ENCODE peak calls at places on chromosomes 4 and X, in eight cellular contexts. N, V, H, G, Y, L, T and P are unnamed samples.

GRCh38 chr4:79334783-79335182 is 8.9 kb upstream of the NAA11 start:
- DNase-seq in T (no peak), H (no peak), V (no peak), L (no peak), N (no peak), Y (no peak), G (no peak), P (no peak)

GRCh38 chr4:146520894-146521542 is 722 bp downstream of the SLC10A7 start:
- DNase-seq in T (no peak), G (peak; percentile 68), H (peak; percentile 3), Y (peak; percentile 63), V (peak; percentile 25), N (no peak), L (no peak), P (peak; percentile 17)

GRCh38 chrX:65871671-65872311 is 168.1 kb downstream of the VSIG4 start:
- DNase-seq in T (no peak), N (peak; percentile 53), L (no peak), G (peak; percentile 84), V (no peak), Y (no peak), H (peak; percentile 22), P (no peak)

GRCh38 chrX:129769467-129770154 is 10.1 kb upstream of the SASH3 start:
- DNase-seq in V (no peak), Y (no peak), T (peak; percentile 46), L (no peak), N (peak; percentile 75), G (no peak), H (no peak), P (peak; percentile 81)

GRCh38 chrX:107940095-107940494 is 42.1 kb downstream of the TEX13B start:
- DNase-seq in L (no peak), T (no peak), G (no peak), H (no peak), N (no peak), Y (no peak), V (no peak), P (no peak)

GRCh38 chrX:21963736-21964135 is 23.2 kb downstream of the SMS start:
- DNase-seq in G (no peak), T (no peak), L (no peak), N (no peak), H (no peak), V (no peak), Y (peak; percentile 44), P (no peak)

GRCh38 chr4:102787096-102787867 is 26.5 kb upstream of the MANBA start:
- DNase-seq in V (no peak), N (no peak), Y (peak; percentile 92), T (no peak), H (no peak), L (no peak), G (peak; percentile 46), P (no peak)

GRCh38 chrX:51795136-51795535 is 51.9 kb downstream of the GSPT2 start:
- DNase-seq in V (no peak), G (no peak), T (no peak), N (no peak), H (no peak), Y (no peak), L (no peak), P (no peak)

GRCh38 chr4:16472537-16472936 is 246.3 kb upstream of the TAPT1 start:
- DNase-seq in T (no peak), V (no peak), Y (no peak), L (no peak), G (no peak), H (no peak), N (no peak), P (no peak)

GRCh38 chr4:126583509-126583908 is 1049.2 kb upstream of the INTU start:
- DNase-seq in V (peak; percentile 58), L (no peak), T (no peak), N (no peak), H (no peak), G (peak; percentile 20), Y (peak; percentile 26), P (no peak)

GRCh38 chr4:59814402-59814801 is 1385.7 kb upstream of the ADGRL3 start:
- DNase-seq in G (no peak), T (no peak), V (no peak), L (no peak), N (no peak), H (no peak), Y (no peak), P (no peak)

GRCh38 chr4:19924761-19925160 is 326.9 kb upstream of the SLIT2 start:
- DNase-seq in T (no peak), Y (peak; percentile 17), L (no peak), H (no peak), V (no peak), N (no peak), G (no peak), P (no peak)

GRCh38 chr4:153822316-153822715 is 33.4 kb upstream of the SFRP2 start:
- DNase-seq in N (no peak), V (no peak), H (no peak), L (no peak), T (no peak), G (peak; percentile 38), Y (no peak), P (no peak)

GRCh38 chrX:17549005-17549685 is 174.1 kb downstream of the NHS start:
- DNase-seq in T (no peak), N (no peak), Y (no peak), V (no peak), H (no peak), L (no peak), G (no peak), P (no peak)

GRCh38 chr4:148964456-148964855 is 522.2 kb upstream of the NR3C2 start:
- DNase-seq in Y (no peak), N (no peak), T (no peak), L (no peak), H (no peak), G (no peak), V (no peak), P (no peak)

GRCh38 chr4:2081540-2081939 is 22.4 kb downstream of the NAT8L start:
- DNase-seq in H (no peak), T (no peak), N (no peak), Y (no peak), G (no peak), V (no peak), L (no peak), P (no peak)

GRCh38 chr4:89744915-89745314 is 92.0 kb downstream of the SNCA start:
- DNase-seq in V (no peak), L (no peak), G (no peak), T (no peak), H (no peak), Y (no peak), N (no peak), P (no peak)

GRCh38 chr4:173415885-173416658 is 17.2 kb upstream of the SCRG1 start:
- DNase-seq in V (no peak), H (no peak), N (peak; percentile 64), Y (no peak), T (peak; percentile 67), G (peak; percentile 87), L (no peak), P (no peak)

GRCh38 chr4:36244257-36245084 is at the start of gene ARAP2:
- DNase-seq in N (peak; percentile 83), H (peak; percentile 15), V (no peak), G (peak; percentile 77), Y (peak; percentile 4), L (no peak), T (peak; percentile 60), P (peak; percentile 84)

GRCh38 chr4:7408166-7408565 is 26.6 kb downstream of the PSAPL1 start:
- DNase-seq in N (no peak), G (no peak), H (no peak), L (no peak), T (no peak), V (no peak), Y (no peak), P (no peak)

GRCh38 chr4:61375316-61375715 is 175.2 kb downstream of the ADGRL3 start:
- DNase-seq in V (no peak), T (no peak), G (peak; percentile 48), Y (no peak), N (no peak), L (no peak), H (no peak), P (no peak)

GRCh38 chrX:24662344-24662743 is 15.2 kb upstream of the PCYT1B start:
- DNase-seq in Y (no peak), N (no peak), H (no peak), G (no peak), T (no peak), L (no peak), V (no peak), P (no peak)

GRCh38 chr4:10458190-10458589 is 964 bp upstream of the ZNF518B start:
- DNase-seq in T (no peak), L (no peak), Y (no peak), G (no peak), H (no peak), V (no peak), N (peak; percentile 47), P (no peak)
- H3K4me3 ChIP-seq in T (peak overlapping the region; percentile 74), L (no peak overlapping the region), Y (no peak overlapping the region), G (no peak overlapping the region), H (no peak overlapping the region), V (no peak overlapping the region), N (no peak overlapping the region), P (no peak overlapping the region)

DNA sequence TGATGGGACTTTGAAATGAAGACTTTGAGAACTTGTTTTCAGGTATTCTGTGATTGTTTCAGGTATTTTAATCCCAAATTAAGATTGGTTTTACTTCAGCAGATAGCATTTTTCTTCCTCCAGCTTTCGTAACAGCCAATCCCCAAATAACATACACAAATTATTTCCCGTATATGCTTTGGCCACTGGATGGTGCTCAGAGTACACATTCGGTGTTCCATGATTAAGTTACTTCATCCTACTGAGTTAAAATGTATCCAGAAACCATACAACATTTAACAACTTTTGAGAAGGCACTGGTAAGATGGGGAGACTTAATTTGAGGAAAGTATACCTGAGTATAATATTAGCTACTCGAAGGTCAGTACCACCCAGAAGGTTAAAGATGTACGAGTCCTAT is 233.4 kb upstream of the FAM47A start:
- DNase-seq in Y (peak; percentile 3), G (peak; percentile 17), H (no peak), T (no peak), V (no peak), N (no peak), L (no peak), P (no peak)
- TF ChIP-seq CTCF in Y (peak; percentile 37), G (peak; percentile 36), H (no peak), T (peak; percentile 10), V (no peak), N (no peak), L (peak; percentile 19), P (no peak)

GRCh38 chr4:119081542-119081859 is 54.1 kb upstream of the MYOZ2 start:
- DNase-seq in T (no peak), N (no peak), G (no peak), V (no peak), Y (no peak), H (no peak), L (no peak), P (no peak)
- H3K4me1 ChIP-seq in T (no peaks in the 10 kb centered on the region), N (peaks cover 22% of the 10 kb centered on the region), G (no peaks in the 10 kb centered on the region), V (peaks cover 15% of the 10 kb centered on the region), Y (no peaks in the 10 kb centered on the region), H (peaks cover 35% of the 10 kb centered on the region), L (no peaks in the 10 kb centered on the region), P (no peaks in the 10 kb centered on the region)

GRCh38 chr4:38673109-38673978 is 9.3 kb downstream of the KLF3 start:
- DNase-seq in N (peak; percentile 92), L (peak; percentile 76), Y (no peak), V (no peak), G (peak; percentile 88), H (peak; percentile 21), T (peak; percentile 68), P (no peak)
- H3K4me3 ChIP-seq in N (no peak overlapping the region), L (no peak overlapping the region), Y (no peak overlapping the region), V (no peak overlapping the region), G (no peak overlapping the region), H (peak overlapping the region; percentile 2), T (no peak overlapping the region), P (peak overlapping the region; percentile 7)

GRCh38 chrX:50067435-50068292 is 133.1 kb downstream of the AKAP4 start:
- DNase-seq in T (no peak), G (peak; percentile 1), V (peak; percentile 75), H (peak; percentile 5), L (peak; percentile 18), N (no peak), Y (peak; percentile 47), P (no peak)
- TF ChIP-seq CTCF in T (no peak), G (no peak), V (no peak), H (no peak), L (no peak), N (no peak), Y (peak; percentile 4), P (no peak)